ENCODE peak calls at places on chromosomes 7 and 10, in ten cellular contexts. U, T, B, L, A, S, G, X, V and E are unnamed samples.
A peak's percentile ranks its signal among the peaks of the same experiment; 100 is the strongest.

GRCh38 chr10:69869291-69869841 is 67.7 kb downstream of the COL13A1 start:
- DNase-seq in G (peak; percentile 40), X (peak; percentile 67), B (peak; percentile 46), S (peak; percentile 99), V (no peak), U (peak; percentile 59), L (no peak), T (peak; percentile 46), A (peak; percentile 78), E (peak; percentile 83)

GRCh38 chr7:149854611-149855367 is 16.6 kb downstream of the ZNF862 start:
- DNase-seq in X (peak; percentile 57), B (no peak), U (no peak), A (peak; percentile 31), G (peak; percentile 44), L (no peak), V (no peak), S (peak; percentile 17), T (peak; percentile 58), E (no peak)

GRCh38 chr10:124607693-124608092 is 136.5 kb downstream of the FAM53B start:
- DNase-seq in L (no peak), V (no peak), X (no peak), G (no peak), T (no peak), A (no peak), S (no peak), B (no peak), U (no peak), E (no peak)

GRCh38 chr7:130721486-130722277 is 12.3 kb downstream of the KLF14 start:
- DNase-seq in S (peak; percentile 69), G (peak; percentile 24), L (peak; percentile 7), U (peak; percentile 20), X (peak; percentile 89), B (peak; percentile 71), A (peak; percentile 32), V (peak; percentile 39), T (peak; percentile 49), E (peak; percentile 32)

GRCh38 chr7:117827861-117828260 is 45.4 kb downstream of the CTTNBP2 start:
- DNase-seq in X (no peak), T (peak; percentile 46), V (peak; percentile 92), G (peak; percentile 58), L (peak; percentile 68), A (peak; percentile 57), S (peak; percentile 57), B (peak; percentile 7), U (no peak), E (peak; percentile 39)

GRCh38 chr7:101644879-101645278 is 15.8 kb upstream of the MYL10 start:
- DNase-seq in S (peak; percentile 52), L (no peak), X (no peak), G (no peak), U (no peak), V (no peak), T (no peak), A (no peak), B (peak; percentile 22), E (no peak)

GRCh38 chr7:19930051-19930450 is 156.6 kb upstream of the TMEM196 start:
- DNase-seq in X (no peak), A (no peak), V (no peak), G (no peak), L (no peak), B (no peak), S (peak; percentile 23), U (no peak), T (peak; percentile 13), E (no peak)

GRCh38 chr7:22488643-22489462 is 11.1 kb downstream of the STEAP1B start:
- DNase-seq in S (peak; percentile 86), T (peak; percentile 70), B (peak; percentile 86), U (no peak), L (peak; percentile 45), V (peak; percentile 60), A (peak; percentile 54), G (peak; percentile 59), X (peak; percentile 78), E (peak; percentile 57)

GRCh38 chr10:122220736-122221135 is 50.4 kb upstream of the BTBD16 start:
- DNase-seq in U (no peak), V (no peak), B (no peak), G (no peak), T (no peak), L (no peak), X (no peak), A (no peak), S (no peak), E (no peak)

GRCh38 chr7:34838329-34838728 is 180.3 kb downstream of the NPSR1 start:
- DNase-seq in X (no peak), A (no peak), B (no peak), U (no peak), T (no peak), G (no peak), V (peak; percentile 79), L (no peak), S (peak; percentile 66), E (no peak)

GRCh38 chr7:111660478-111660877 is 98.2 kb upstream of the IMMP2L start:
- DNase-seq in X (no peak), U (no peak), S (no peak), G (no peak), L (no peak), T (no peak), V (no peak), B (no peak), A (no peak), E (no peak)

GRCh38 chr7:128697301-128697905 is 25.3 kb downstream of the GARIN1A start:
- DNase-seq in U (peak; percentile 20), S (no peak), T (peak; percentile 75), X (peak; percentile 76), G (peak; percentile 59), L (peak; percentile 21), V (peak; percentile 8), B (peak; percentile 14), A (peak; percentile 62), E (peak; percentile 38)

GRCh38 chr10:80466724-80467326 is 12.7 kb downstream of the TSPAN14 start:
- DNase-seq in T (no peak), B (no peak), G (no peak), U (no peak), S (no peak), X (no peak), A (no peak), V (no peak), L (no peak), E (no peak)

GRCh38 chr10:80463868-80464267 is 9.8 kb downstream of the TSPAN14 start:
- DNase-seq in L (no peak), V (no peak), X (no peak), T (no peak), B (no peak), A (no peak), G (no peak), U (no peak), S (no peak), E (no peak)

GRCh38 chr10:80462986-80463741 is 9.1 kb downstream of the TSPAN14 start:
- DNase-seq in L (no peak), A (peak; percentile 32), B (peak; percentile 68), V (no peak), U (no peak), S (no peak), T (peak; percentile 45), G (peak; percentile 39), X (no peak), E (no peak)

GRCh38 chr10:80465839-80466590 is 11.9 kb downstream of the TSPAN14 start:
- DNase-seq in U (no peak), G (no peak), L (no peak), X (no peak), S (no peak), B (no peak), T (no peak), A (no peak), V (no peak), E (no peak)

DNA sequence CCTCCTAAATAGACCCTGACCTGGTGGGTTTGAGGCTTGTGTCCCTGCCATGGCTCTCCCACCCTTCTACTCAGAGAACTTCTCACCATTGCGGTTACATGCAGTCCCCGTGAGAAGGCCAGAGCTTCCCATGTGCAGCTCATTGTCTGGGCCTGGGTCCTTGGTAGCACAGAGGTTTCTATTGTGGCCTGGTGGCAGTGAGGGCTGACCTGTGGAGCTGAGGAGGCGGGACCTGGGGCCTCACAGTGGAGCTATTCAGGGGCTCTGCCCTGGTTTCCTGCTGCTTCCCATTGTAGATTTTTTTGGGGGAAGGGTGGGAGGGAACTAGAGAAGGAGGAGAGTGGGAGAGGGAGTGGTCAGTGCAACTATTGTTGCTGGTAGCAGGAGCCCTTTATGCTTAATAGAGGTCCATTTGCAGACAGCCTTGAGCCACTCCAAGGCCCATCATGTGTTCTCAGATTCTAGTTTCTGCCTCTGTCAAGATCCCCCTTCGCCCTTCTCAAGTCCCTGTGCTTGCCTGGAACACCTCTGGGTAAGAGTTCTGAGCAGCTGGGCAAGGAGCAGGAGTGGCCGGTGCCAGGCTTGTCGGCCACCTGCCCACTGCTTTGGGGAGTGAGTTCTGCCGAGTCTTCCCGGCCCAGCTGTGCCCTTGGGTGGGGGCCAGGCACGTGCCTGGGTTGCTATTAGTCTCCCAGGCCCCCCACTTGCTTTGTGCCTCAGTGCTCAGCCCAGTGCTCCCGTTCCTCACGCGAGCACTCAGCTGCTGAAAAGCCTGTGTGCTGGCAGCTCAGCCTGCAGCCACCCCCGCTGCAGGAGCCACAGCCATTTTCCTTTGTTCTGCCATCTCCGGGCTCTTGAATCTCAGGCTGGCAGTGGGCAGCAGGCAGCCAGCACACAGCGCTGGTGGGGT is 10.7 kb downstream of the TSPAN14 start:
- DNase-seq in T (no peak), V (no peak), U (no peak), A (no peak), S (no peak), X (no peak), B (peak; percentile 78), G (no peak), L (no peak), E (no peak)
- H3K4me3 ChIP-seq in T (no peak overlapping the region), V (no peak overlapping the region), U (no peak overlapping the region), A (peak overlapping the region; percentile 17), S (no peak overlapping the region), X (no peak overlapping the region), B (no peak overlapping the region), G (no peak overlapping the region), L (peak overlapping the region; percentile 13), E (peak overlapping the region; percentile 11)

GRCh38 chr10:81920213-81920829 is 45.3 kb downstream of the NRG3 start:
- DNase-seq in V (no peak), G (no peak), A (no peak), U (no peak), S (no peak), X (no peak), B (peak; percentile 10), T (no peak), L (no peak), E (no peak)
- TF ChIP-seq CTCF in V (peak; percentile 44), G (peak; percentile 9), A (no peak), U (no peak), S (peak; percentile 40), X (peak; percentile 38), B (peak; percentile 78), T (peak; percentile 12), L (no peak), E (peak; percentile 27)

GRCh38 chr7:70588151-70588550 is 543.8 kb upstream of the GALNT17 start:
- DNase-seq in B (no peak), U (no peak), A (no peak), L (no peak), X (no peak), G (no peak), T (no peak), S (no peak), V (peak; percentile 58), E (no peak)
- H3K4me3 ChIP-seq in B (no peak overlapping the region), U (no peak overlapping the region), A (no peak overlapping the region), L (no peak overlapping the region), X (no peak overlapping the region), G (no peak overlapping the region), T (no peak overlapping the region), S (no peak overlapping the region), V (no peak overlapping the region), E (no peak overlapping the region)

DNA sequence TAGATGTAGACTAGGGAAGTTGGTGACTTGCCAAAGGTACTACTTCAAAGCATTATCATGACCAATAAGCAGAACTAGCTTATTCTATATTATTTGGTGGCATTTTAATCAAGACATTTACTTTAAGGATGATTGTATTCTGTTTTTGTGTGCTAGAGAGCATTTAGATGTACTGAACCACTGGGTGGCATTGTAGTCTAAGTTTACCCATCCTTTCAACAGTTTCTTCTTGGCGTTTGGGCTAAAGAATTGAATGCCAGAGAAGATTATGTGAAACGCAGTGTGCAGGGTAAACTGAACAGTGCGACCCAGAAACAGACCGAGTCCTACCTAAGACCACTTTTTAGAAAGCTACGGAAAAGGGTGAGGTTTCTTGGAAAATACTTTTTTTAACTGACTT is 26.8 kb downstream of the PRPF18 start:
- DNase-seq in S (peak; percentile 7), B (peak; percentile 60), X (peak; percentile 73), L (no peak), G (peak; percentile 30), A (no peak), T (peak; percentile 44), U (peak; percentile 4), V (peak; percentile 57), E (peak; percentile 22)
- TF ChIP-seq CTCF in S (peak; percentile 40), B (peak; percentile 27), X (peak; percentile 51), L (peak; percentile 56), G (no peak), A (peak; percentile 16), T (peak; percentile 42), U (peak; percentile 41), V (peak; percentile 47), E (peak; percentile 30)